ENCODE peak calls at places on chromosome 13, in seven cellular contexts. F is endodermal cell, Q is upper lobe of left lung, Y is left lung, U is esophagus squamous epithelium, Z is A549, E is psoas muscle. M is an unnamed sample.

GRCh38 chr13:99198630-99199029 is 2.0 kb upstream of the UBAC2 start:
- DNase-seq in F (no peak), Q (no peak), Y (no peak), U (no peak), Z (no peak), E (no peak), M (no peak)

GRCh38 chr13:40115456-40115855 is 460.0 kb downstream of the COG6 start:
- DNase-seq in F (no peak), Q (no peak), Y (no peak), U (no peak), Z (no peak), E (no peak), M (no peak)

GRCh38 chr13:31236211-31236786 is 36.5 kb downstream of the B3GLCT start:
- DNase-seq in F (no peak), Q (no peak), Y (no peak), U (no peak), Z (peak; percentile 26), E (no peak), M (no peak)

GRCh38 chr13:57948884-57949283 is 317.3 kb downstream of the PCDH17 start:
- DNase-seq in F (no peak), Q (no peak), Y (no peak), U (no peak), Z (no peak), E (no peak), M (no peak)

GRCh38 chr13:39148513-39148961 is 110.3 kb downstream of the NHLRC3 start:
- DNase-seq in F (peak; percentile 68), Q (no peak), Y (no peak), U (no peak), Z (no peak), E (no peak), M (no peak)

GRCh38 chr13:43229506-43229905 is 206.1 kb downstream of the DNAJC15 start:
- DNase-seq in F (no peak), Q (no peak), Y (peak; percentile 38), U (no peak), Z (peak; percentile 10), E (no peak), M (no peak)

GRCh38 chr13:25882732-25883357 is 169.0 kb downstream of the SHISA2 start:
- DNase-seq in F (peak; percentile 59), Q (no peak), Y (no peak), U (no peak), Z (no peak), E (no peak), M (no peak)

GRCh38 chr13:39321578-39321977 is 281.4 kb downstream of the LHFPL6 start:
- DNase-seq in F (no peak), Q (no peak), Y (no peak), U (no peak), Z (no peak), E (peak; percentile 57), M (no peak)

GRCh38 chr13:73173160-73173905 is 114.5 kb downstream of the KLF5 start:
- DNase-seq in F (no peak), Q (no peak), Y (no peak), U (no peak), Z (no peak), E (no peak), M (no peak)

GRCh38 chr13:77535448-77535847 is at the start of gene SCEL:
- DNase-seq in F (no peak), Q (no peak), Y (no peak), U (no peak), Z (no peak), E (no peak), M (no peak)

GRCh38 chr13:30727491-30728350 is 7.6 kb upstream of the ALOX5AP start:
- DNase-seq in F (peak; percentile 2), Q (no peak), Y (no peak), U (no peak), Z (no peak), E (no peak), M (no peak)

GRCh38 chr13:40672310-40673060 is 6.0 kb upstream of the FOXO1 start:
- DNase-seq in F (no peak), Q (no peak), Y (no peak), U (no peak), Z (peak; percentile 70), E (no peak), M (no peak)

GRCh38 chr13:39875583-39875982 is 220.1 kb downstream of the COG6 start:
- DNase-seq in F (no peak), Q (no peak), Y (no peak), U (no peak), Z (no peak), E (no peak), M (no peak)

GRCh38 chr13:39108746-39109145 is 70.5 kb downstream of the NHLRC3 start:
- DNase-seq in F (no peak), Q (no peak), Y (no peak), U (no peak), Z (no peak), E (no peak), M (no peak)

GRCh38 chr13:93098972-93099371 is 127.6 kb upstream of the GPC6 start:
- DNase-seq in F (no peak), Q (no peak), Y (no peak), U (no peak), Z (no peak), E (no peak), M (no peak)

GRCh38 chr13:84961023-84961422 is 838.2 kb downstream of the SLITRK6 start:
- DNase-seq in F (no peak), Q (peak; percentile 37), Y (no peak), U (no peak), Z (no peak), E (no peak), M (peak; percentile 42)
- H3K4me1 ChIP-seq in F (no peaks in the 10 kb centered on the region), Q (no peaks in the 10 kb centered on the region), Y (no peaks in the 10 kb centered on the region), U (no peaks in the 10 kb centered on the region), Z (no peaks in the 10 kb centered on the region), E (no peaks in the 10 kb centered on the region), M (no peaks in the 10 kb centered on the region)

DNA sequence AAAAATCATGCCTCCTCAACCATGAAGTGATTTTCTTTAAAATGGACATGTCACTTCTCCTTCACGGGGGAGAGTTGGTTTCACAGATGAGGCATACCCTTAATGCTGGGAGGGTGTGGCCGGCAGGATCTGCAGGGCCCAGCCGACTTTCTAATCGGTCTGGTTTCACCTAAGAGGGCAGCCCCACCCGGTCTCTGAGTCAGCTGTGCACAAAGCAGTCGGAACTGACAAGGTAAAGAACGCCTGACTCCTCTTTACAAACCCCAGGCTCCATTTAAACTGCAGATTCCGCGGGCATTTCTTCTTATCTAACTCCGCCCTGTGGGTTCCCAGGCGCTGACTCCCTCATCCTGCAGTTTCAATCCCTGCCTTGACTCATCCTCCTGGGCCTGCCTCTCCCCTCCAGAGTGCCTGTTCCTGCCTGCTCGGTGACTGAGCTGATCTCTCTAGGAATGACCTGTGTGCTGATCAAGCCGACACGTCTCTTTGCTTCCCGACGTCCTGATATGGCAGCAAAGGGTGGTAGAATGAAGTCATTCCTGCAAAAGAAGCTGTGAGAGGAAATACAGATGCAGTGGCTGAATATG is 63.4 kb downstream of the EFNB2 start:
- DNase-seq in F (peak; percentile 92), Q (no peak), Y (peak; percentile 55), U (no peak), Z (peak; percentile 59), E (no peak), M (peak; percentile 72)
- H3K4me1 ChIP-seq in F (peaks cover 11% of the 10 kb centered on the region), Q (peaks cover 9% of the 10 kb centered on the region), Y (peaks cover 5% of the 10 kb centered on the region), U (peaks cover 9% of the 10 kb centered on the region), Z (peaks cover 5% of the 10 kb centered on the region), E (no peaks in the 10 kb centered on the region), M (no peaks in the 10 kb centered on the region)

GRCh38 chr13:44303681-44304432 is 69.8 kb upstream of the SERP2 start:
- DNase-seq in F (no peak), Q (no peak), Y (no peak), U (no peak), Z (no peak), E (peak; percentile 81), M (peak; percentile 80)
- H3K4me1 ChIP-seq in F (peaks cover 5% of the 10 kb centered on the region), Q (peaks cover 27% of the 10 kb centered on the region), Y (peaks cover 11% of the 10 kb centered on the region), U (peaks cover 49% of the 10 kb centered on the region), Z (peaks cover 75% of the 10 kb centered on the region), E (peaks cover 51% of the 10 kb centered on the region), M (peaks cover 4% of the 10 kb centered on the region)

GRCh38 chr13:97280478-97280877 is 58.3 kb downstream of the MBNL2 start:
- DNase-seq in F (no peak), Q (no peak), Y (no peak), U (no peak), Z (no peak), E (no peak), M (no peak)
- H3K4me1 ChIP-seq in F (no peaks in the 10 kb centered on the region), Q (peaks cover 39% of the 10 kb centered on the region), Y (peaks cover 19% of the 10 kb centered on the region), U (peaks cover 68% of the 10 kb centered on the region), Z (peaks cover 82% of the 10 kb centered on the region), E (peaks cover 94% of the 10 kb centered on the region), M (peaks cover 7% of the 10 kb centered on the region)

DNA sequence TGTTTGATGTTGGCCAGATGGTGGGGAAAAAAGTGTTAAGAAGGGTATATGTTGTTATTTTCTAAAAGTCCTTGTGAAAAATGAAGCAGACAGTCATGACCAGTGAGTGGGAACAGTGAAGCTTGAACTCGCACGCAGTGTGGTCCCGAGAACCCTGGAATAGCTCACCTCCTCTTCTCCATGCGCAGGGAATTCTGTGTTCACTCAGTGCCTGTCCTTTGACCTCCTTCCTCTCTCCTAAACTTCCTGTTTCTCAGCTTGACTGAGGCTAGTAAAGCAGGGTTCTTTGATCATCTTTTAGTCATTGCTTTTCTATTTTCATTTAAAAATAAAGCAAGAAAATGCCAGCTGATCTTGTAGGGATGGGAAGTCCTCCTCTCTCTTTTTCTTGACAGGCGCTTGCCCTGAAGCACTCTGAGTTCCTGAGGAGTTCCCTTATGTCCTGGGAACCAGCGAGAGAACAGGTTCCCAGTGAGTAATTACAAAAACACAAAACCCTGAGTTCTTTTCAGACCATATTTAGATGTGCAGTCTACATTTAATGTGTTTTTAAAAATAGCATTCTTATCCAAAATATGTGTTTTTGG is 62.8 kb downstream of the ARHGEF7 start:
- DNase-seq in F (no peak), Q (no peak), Y (no peak), U (no peak), Z (no peak), E (no peak), M (no peak)
- H3K4me1 ChIP-seq in F (no peaks in the 10 kb centered on the region), Q (peaks cover 24% of the 10 kb centered on the region), Y (no peaks in the 10 kb centered on the region), U (peaks cover 23% of the 10 kb centered on the region), Z (no peaks in the 10 kb centered on the region), E (peaks cover 86% of the 10 kb centered on the region), M (peaks cover 9% of the 10 kb centered on the region)